ENCODE peak calls at places on chromosomes 1 and 21, in six cellular contexts. I, A, K, S, P and N are unnamed samples.

GRCh38 chr1:22888320-22889075 is 84.2 kb downstream of the LACTBL1 start:
- DNase-seq in S (no peak), A (peak), K (peak), I (no peak), P (no peak), N (no peak)

GRCh38 chr21:28421716-28422480 is 570.8 kb downstream of the LTN1 start:
- DNase-seq in I (no peak), P (no peak), A (peak), K (peak), S (no peak), N (no peak)

GRCh38 chr1:186977266-186977957 is 148.7 kb downstream of the PLA2G4A start:
- DNase-seq in I (no peak), P (no peak), A (peak), S (no peak), K (no peak), N (no peak)

GRCh38 chr1:110687244-110687643 is 12.5 kb upstream of the KCNA3 start:
- DNase-seq in I (no peak), A (peak), S (no peak), K (peak), P (no peak), N (no peak)

GRCh38 chr1:154698320-154699096 is 90.5 kb upstream of the ADAR start:
- DNase-seq in S (no peak), I (no peak), A (peak), P (no peak), K (no peak), N (peak)

GRCh38 chr1:181645171-181645570 is 161.9 kb downstream of the CACNA1E start:
- DNase-seq in S (no peak), P (no peak), I (no peak), A (no peak), K (no peak), N (no peak)

GRCh38 chr1:224710196-224710595 is 94.1 kb downstream of the CNIH3 start:
- DNase-seq in A (no peak), S (no peak), K (no peak), I (no peak), P (no peak), N (no peak)

GRCh38 chr1:174769961-174770549 is 229.7 kb upstream of the CACYBP start:
- DNase-seq in A (peak), I (no peak), K (peak), S (no peak), P (no peak), N (peak)

GRCh38 chr1:215657016-215657415 is 89.9 kb downstream of the KCTD3 start:
- DNase-seq in A (no peak), K (no peak), S (no peak), P (no peak), I (no peak), N (no peak)

GRCh38 chr1:1171551-1172340 is 1.9 kb upstream of the TTLL10 start:
- DNase-seq in A (no peak), P (no peak), S (no peak), K (no peak), I (no peak), N (peak)

GRCh38 chr1:215119071-215119470 is 36.5 kb downstream of the KCNK2 start:
- DNase-seq in I (no peak), P (no peak), K (no peak), S (no peak), A (no peak), N (no peak)

GRCh38 chr21:32141009-32141357 is 137.9 kb downstream of the MIS18A start:
- DNase-seq in S (no peak), P (no peak), A (no peak), I (no peak), K (no peak), N (no peak)

GRCh38 chr1:23019851-23020625 is 770 bp downstream of the KDM1A start:
- DNase-seq in I (no peak), P (peak), K (no peak), S (peak), A (peak), N (peak)

DNA sequence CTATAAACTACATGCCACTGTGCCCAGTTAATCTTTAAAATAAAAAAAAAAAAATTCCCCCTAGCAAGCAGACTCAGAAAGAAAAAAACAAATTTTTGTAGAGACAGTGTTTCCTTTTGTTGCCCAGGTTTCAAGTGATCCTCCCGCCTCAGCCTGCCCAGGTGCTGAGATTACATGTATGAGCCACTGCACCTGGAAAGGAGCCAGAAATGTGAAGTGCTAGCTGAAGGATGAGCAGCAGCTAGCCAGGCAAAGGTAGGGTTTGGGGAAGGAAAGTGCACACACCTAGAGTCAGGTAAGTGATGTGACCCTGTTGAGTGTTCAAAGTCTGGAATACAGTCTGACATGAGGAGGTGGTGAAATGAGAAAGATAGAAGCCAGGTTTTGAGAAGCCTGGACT is 1.7 kb downstream of the AKR1A1 start:
- DNase-seq in I (no peak), K (no peak), P (no peak), S (peak), A (peak), N (peak)
- H3K4me3 ChIP-seq in I (peak), K (no peak), P (no peak), S (no peak), A (peak), N (peak)

DNA sequence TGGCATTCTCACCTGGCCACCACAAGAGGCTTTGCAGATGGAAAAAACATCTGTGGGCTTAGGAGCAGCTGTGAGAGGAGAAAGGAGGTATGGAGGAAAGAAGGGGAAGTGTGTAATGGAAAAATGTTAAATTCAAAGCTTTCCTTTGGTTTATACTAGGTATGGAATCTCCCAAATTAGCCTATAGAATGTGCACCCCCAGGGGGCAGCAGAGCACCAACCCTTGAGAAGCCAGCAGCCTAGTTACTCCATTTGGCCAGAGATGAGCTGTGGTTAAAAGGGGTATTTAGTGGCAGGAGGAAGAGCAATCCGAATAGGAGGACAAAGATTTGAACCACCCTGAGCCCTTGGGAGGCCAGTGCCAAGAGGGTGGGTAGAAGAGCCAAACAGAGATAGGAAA is 97.5 kb upstream of the CTTNBP2NL start:
- DNase-seq in A (peak), I (peak), K (peak), P (peak), S (peak), N (peak)
- TF ChIP-seq CTCF in A (peak), I (peak), K (peak), P (peak), S (peak), N (peak)

GRCh38 chr1:6348511-6349191 is 44.9 kb downstream of the ACOT7 start:
- DNase-seq in I (no peak), S (no peak), K (no peak), P (no peak), A (peak), N (no peak)
- H3K4me3 ChIP-seq in I (no peak), S (no peak), K (no peak), P (no peak), A (no peak), N (no peak)

DNA sequence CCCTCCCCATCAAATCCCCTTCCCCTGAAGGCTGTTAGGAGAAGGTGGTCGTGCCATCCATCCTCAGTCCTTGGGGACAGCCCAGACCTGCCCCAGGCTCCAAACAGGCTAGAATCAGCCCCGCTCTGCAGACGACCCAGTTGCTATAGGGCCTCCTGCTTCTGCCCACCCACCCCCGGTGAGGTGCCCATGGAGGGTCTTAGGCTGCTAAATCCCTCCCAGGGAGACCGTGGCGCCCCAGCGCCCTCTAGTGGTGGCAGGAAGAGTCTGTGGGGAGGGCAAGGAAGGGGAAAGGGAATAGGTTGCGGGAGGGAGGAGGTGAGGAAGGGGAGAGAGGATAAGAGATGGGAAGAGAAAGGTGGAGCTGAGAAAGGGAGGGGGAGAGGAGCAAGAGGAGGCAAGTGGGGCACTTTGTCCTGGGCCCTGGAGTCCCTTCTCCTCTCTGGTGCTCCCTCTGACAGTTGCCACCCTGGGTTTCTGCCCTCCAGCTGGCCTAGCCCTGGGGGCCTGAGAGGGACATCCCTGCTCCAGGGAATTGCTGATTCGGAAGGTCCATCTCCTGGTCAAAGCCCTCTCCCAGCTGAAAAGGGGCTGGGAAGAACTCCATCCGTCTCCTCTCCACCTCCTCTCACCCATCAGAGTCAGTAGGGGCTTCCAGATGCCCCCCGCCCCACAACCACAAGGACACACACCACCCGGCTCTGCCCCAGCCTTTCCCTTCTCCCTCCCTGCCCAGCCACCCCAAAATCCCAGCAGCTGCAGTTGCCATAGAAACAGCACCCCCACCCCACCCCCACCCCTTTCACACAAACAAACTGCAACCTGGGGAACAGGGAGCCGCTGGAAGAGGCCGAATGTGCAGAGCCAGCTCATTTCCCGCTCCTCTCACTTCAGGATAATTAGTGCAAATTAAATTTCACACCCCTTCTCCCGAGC is 55.4 kb downstream of the CAMK2N1 start:
- DNase-seq in P (peak), A (peak), S (no peak), I (no peak), K (no peak), N (peak)
- TF ChIP-seq CTCF in P (peak), A (peak), S (peak), I (peak), K (peak), N (peak)

GRCh38 chr1:204623365-204623893 is 62.1 kb downstream of the LRRN2 start:
- DNase-seq in I (no peak), S (no peak), P (no peak), K (no peak), A (peak), N (no peak)
- H3K4me3 ChIP-seq in I (no peak), S (no peak), P (no peak), K (no peak), A (no peak), N (no peak)

DNA sequence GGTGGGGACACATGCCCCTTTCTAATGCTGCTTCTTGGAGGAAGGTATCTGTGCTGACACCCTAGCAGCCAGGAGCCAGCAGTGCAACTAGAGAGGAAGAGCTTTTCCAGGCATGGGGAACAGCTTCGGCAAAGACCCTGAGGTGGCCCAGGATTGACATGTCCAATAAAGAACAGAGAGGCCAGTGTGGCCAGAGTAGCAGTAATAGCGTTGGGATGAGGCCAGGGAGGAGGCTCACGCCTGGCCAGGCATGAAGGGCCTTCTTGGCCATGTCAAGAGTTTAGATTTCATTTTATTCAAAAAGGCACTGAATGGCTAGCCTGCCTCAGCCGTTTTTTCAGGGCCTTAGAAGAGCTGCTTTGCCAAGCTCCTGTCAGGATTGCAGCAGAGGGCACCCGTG is 16.3 kb upstream of the ADAMTSL4 start:
- DNase-seq in S (no peak), I (no peak), K (no peak), A (no peak), P (no peak), N (no peak)
- TF ChIP-seq CTCF in S (no peak), I (no peak), K (no peak), A (no peak), P (no peak), N (no peak)

DNA sequence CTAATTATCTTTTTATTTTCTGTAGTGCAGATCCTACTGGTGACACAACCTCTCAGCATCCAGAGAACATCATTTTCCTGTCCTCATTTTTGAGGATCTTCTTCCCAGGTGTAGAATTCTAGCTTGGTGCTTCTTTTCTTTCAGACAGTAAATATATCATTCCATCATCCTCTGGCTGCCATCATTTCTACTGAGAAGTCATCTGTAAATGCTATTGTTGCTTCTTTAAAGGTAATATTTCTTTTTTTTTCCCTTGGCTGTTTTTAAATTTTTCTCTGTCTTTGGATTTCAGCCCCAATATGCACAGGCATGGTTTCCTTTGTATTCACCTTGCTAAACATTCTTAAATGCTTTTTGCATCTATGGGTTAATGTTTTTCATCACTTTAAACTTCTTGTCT is 3.3 kb upstream of the KRTAP10-9 start:
- DNase-seq in I (no peak), P (no peak), A (no peak), K (no peak), S (no peak), N (no peak)
- H3K4me3 ChIP-seq in I (no peak), P (no peak), A (no peak), K (no peak), S (no peak), N (no peak)

DNA sequence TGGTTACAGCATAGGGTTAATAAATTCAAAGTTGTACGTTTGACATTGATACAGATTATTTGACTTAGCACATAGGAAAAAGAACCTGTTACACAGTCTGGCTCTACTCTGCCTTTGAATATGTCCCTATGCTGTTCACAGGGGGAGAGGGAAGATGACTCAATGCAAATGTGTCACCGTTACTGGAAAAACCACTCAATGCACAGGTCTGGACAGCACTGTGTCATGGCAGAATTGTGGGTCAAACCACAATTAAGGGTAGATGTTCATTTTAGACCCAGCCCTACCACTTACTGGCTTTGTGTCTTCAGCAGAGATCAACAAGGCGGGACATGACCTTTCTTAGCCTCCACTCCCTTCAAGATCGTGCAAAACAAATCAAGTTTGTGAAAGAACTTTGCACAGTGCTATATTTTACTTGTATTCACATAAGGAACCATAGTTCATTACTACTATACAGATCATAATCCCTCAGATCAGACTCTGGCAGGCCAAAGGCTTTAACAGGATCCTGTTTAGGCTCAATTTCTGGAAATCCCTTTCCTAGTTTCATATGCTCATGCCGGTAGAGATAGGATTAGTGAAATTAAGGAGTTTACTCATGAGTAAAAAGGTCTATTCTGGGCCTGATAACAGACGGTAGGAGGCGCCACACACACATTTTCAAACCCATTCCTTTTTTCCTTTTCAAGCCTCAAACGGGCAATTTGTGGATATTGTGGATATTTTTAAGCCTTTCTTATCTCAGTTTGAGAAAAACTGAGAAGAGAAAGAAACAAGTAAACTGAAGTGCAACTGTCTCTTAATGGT is 22.0 kb downstream of the EIF2D start:
- DNase-seq in P (peak), S (no peak), K (no peak), A (peak), I (no peak), N (peak)
- TF ChIP-seq CTCF in P (peak), S (no peak), K (peak), A (peak), I (peak), N (peak)

GRCh38 chr1:193539731-193540459 is 353.5 kb upstream of the B3GALT2 start:
- DNase-seq in A (no peak), S (no peak), K (no peak), I (no peak), P (no peak), N (peak)
- H3K4me3 ChIP-seq in A (no peak), S (no peak), K (no peak), I (peak), P (no peak), N (peak)